ENCODE peak calls at places on chromosomes 13 and 19, in seven cellular contexts. O is nephron progenitor cell; V is H54; T is choroid plexus epithelial cell; U is glomerular endothelial cell; J is stimulated activated CD4-positive, alpha-beta T cell treated with anti-CD3 and anti-CD28 coated beads, Interleukin-1b, Interleukin-23, amount 100 ng/mL, for 1 hour; C is glutamatergic neuron. N is an unnamed sample.

GRCh38 chr13:50285283-50285682 is 270.0 kb downstream of the KCNRG start:
- DNase-seq in O (no peak), V (no peak), T (no peak), U (no peak), J (no peak), C (no peak), N (no peak)

GRCh38 chr13:95275322-95276118 is 25.7 kb downstream of the ABCC4 start:
- DNase-seq in O (no peak), V (no peak), T (peak; percentile 30), U (no peak), J (no peak), C (no peak), N (no peak)

GRCh38 chr13:50268500-50268899 is 253.3 kb downstream of the KCNRG start:
- DNase-seq in O (no peak), V (no peak), T (peak; percentile 38), U (no peak), J (no peak), C (no peak), N (no peak)

GRCh38 chr13:30319703-30320102 is 12.4 kb upstream of the KATNAL1 start:
- DNase-seq in O (no peak), V (no peak), T (no peak), U (no peak), J (no peak), C (no peak), N (no peak)

GRCh38 chr13:99758465-99759162 is 213.0 kb downstream of the ZIC5 start:
- DNase-seq in O (no peak), V (no peak), T (no peak), U (no peak), J (no peak), C (no peak), N (no peak)

GRCh38 chr13:112760440-112760839 is 70.6 kb downstream of the ATP11A start:
- DNase-seq in O (no peak), V (no peak), T (peak; percentile 46), U (no peak), J (no peak), C (no peak), N (no peak)

GRCh38 chr19:46551175-46551574 is 50.0 kb upstream of the CALM3 start:
- DNase-seq in O (no peak), V (no peak), T (no peak), U (no peak), J (no peak), C (no peak), N (no peak)

GRCh38 chr19:4115818-4116385 is 8.0 kb downstream of the MAP2K2 start:
- DNase-seq in O (no peak), V (no peak), T (no peak), U (no peak), J (no peak), C (no peak), N (no peak)

GRCh38 chr19:731000-731399 is 19.9 kb upstream of the MISP start:
- DNase-seq in O (no peak), V (no peak), T (no peak), U (no peak), J (no peak), C (no peak), N (no peak)

GRCh38 chr13:99075268-99076191 is 97.7 kb upstream of the DOCK9 start:
- DNase-seq in O (no peak), V (no peak), T (no peak), U (no peak), J (no peak), C (no peak), N (no peak)

GRCh38 chr13:44504146-44504545 is 72.0 kb downstream of the TSC22D1 start:
- DNase-seq in O (no peak), V (no peak), T (no peak), U (no peak), J (no peak), C (no peak), N (no peak)

GRCh38 chr19:11699931-11700794 is 38.6 kb downstream of the ZNF823 start:
- DNase-seq in O (no peak), V (no peak), T (peak; percentile 69), U (no peak), J (no peak), C (no peak), N (no peak)

GRCh38 chr13:66462187-66462586 is 767.9 kb downstream of the PCDH9 start:
- DNase-seq in O (no peak), V (no peak), T (no peak), U (no peak), J (no peak), C (no peak), N (no peak)

GRCh38 chr13:91085127-91085526 is 262.4 kb upstream of the MIR17HG start:
- DNase-seq in O (no peak), V (no peak), T (no peak), U (no peak), J (no peak), C (no peak), N (no peak)

GRCh38 chr13:21974741-21975140 is 303.9 kb downstream of the FGF9 start:
- DNase-seq in O (no peak), V (no peak), T (no peak), U (no peak), J (no peak), C (no peak), N (no peak)

GRCh38 chr19:23365222-23365621 is 30.0 kb downstream of the ZNF91 start:
- DNase-seq in O (no peak), V (no peak), T (no peak), U (no peak), J (no peak), C (no peak), N (no peak)

GRCh38 chr13:63586467-63586866 is 2170.8 kb upstream of the PCDH20 start:
- DNase-seq in O (no peak), V (no peak), T (no peak), U (no peak), J (no peak), C (no peak), N (no peak)

GRCh38 chr13:21076265-21076653 is 14.9 kb upstream of the LATS2 start:
- DNase-seq in O (no peak), V (no peak), T (peak; percentile 11), U (no peak), J (no peak), C (no peak), N (peak; percentile 54)

GRCh38 chr13:53405616-53406015 is 377.0 kb downstream of the OLFM4 start:
- DNase-seq in O (peak; percentile 37), V (no peak), T (no peak), U (no peak), J (no peak), C (peak; percentile 34), N (peak; percentile 51)

GRCh38 chr19:48216933-48217332 is 38.8 kb downstream of the CARD8 start:
- DNase-seq in O (no peak), V (no peak), T (no peak), U (no peak), J (no peak), C (peak; percentile 35), N (peak; percentile 74)

GRCh38 chr13:65725001-65725400 is 1505.1 kb downstream of the PCDH9 start:
- DNase-seq in O (no peak), V (no peak), T (peak; percentile 93), U (no peak), J (no peak), C (no peak), N (no peak)

GRCh38 chr19:16901491-16902175 is 12.8 kb downstream of the F2RL3 start:
- DNase-seq in O (no peak), V (no peak), T (no peak), U (no peak), J (no peak), C (no peak), N (no peak)

GRCh38 chr19:39518975-39519374 is 4.0 kb downstream of the SELENOV start:
- DNase-seq in O (no peak), V (no peak), T (no peak), U (no peak), J (no peak), C (no peak), N (no peak)

GRCh38 chr19:42122691-42123607 is 9.3 kb downstream of the POU2F2 start:
- DNase-seq in O (no peak), V (no peak), T (no peak), U (no peak), J (no peak), C (no peak), N (no peak)

GRCh38 chr13:31261241-31261640 is 61.5 kb downstream of the B3GLCT start:
- DNase-seq in O (no peak), V (no peak), T (no peak), U (no peak), J (no peak), C (no peak), N (no peak)

GRCh38 chr13:95494082-95494681 is 58.3 kb upstream of the CLDN10 start:
- DNase-seq in O (peak; percentile 16), V (peak; percentile 38), T (peak; percentile 86), U (peak; percentile 80), J (no peak), C (no peak), N (no peak)

GRCh38 chr13:94710881-94711560 is 1.3 kb downstream of the SOX21 start:
- DNase-seq in O (peak; percentile 60), V (no peak), T (no peak), U (no peak), J (no peak), C (peak; percentile 50), N (peak; percentile 78)

GRCh38 chr13:112348642-112349345 is 27.4 kb upstream of the SPACA7 start:
- DNase-seq in O (no peak), V (no peak), T (no peak), U (no peak), J (no peak), C (no peak), N (no peak)

GRCh38 chr19:35357867-35358573 is at the start of gene FFAR3:
- DNase-seq in O (no peak), V (no peak), T (peak; percentile 69), U (no peak), J (no peak), C (no peak), N (peak; percentile 35)

GRCh38 chr13:49926019-49926418 is 10.1 kb downstream of the SPRYD7 start:
- DNase-seq in O (no peak), V (no peak), T (no peak), U (no peak), J (no peak), C (no peak), N (no peak)

GRCh38 chr13:81577601-81578000 is 1236.7 kb upstream of the SPRY2 start:
- DNase-seq in O (no peak), V (no peak), T (peak; percentile 36), U (no peak), J (no peak), C (no peak), N (no peak)

GRCh38 chr19:48445256-48445605 is 552 bp upstream of the GRWD1 start:
- DNase-seq in O (no peak), V (peak; percentile 94), T (peak; percentile 98), U (peak; percentile 88), J (no peak), C (no peak), N (no peak)